ENCODE peak calls at places on chromosomes 3 and 15, in five cellular contexts. S is body of pancreas, A is lower leg skin, H is uterus, R is suprapubic skin. B is an unnamed sample.
A peak's percentile ranks its signal among the peaks of the same experiment; 100 is the strongest.

GRCh38 chr3:111087924-111088469 is 16.4 kb downstream of the NECTIN3 start:
- DNase-seq in S (no peak), A (no peak), H (no peak), R (no peak), B (no peak)

GRCh38 chr3:9422712-9423424 is 25.5 kb downstream of the SETD5 start:
- DNase-seq in S (peak; percentile 90), A (peak; percentile 91), H (peak; percentile 93), R (no peak), B (peak; percentile 36)

GRCh38 chr15:82950295-82950694 is 2.2 kb downstream of the HOMER2 start:
- DNase-seq in S (no peak), A (no peak), H (no peak), R (no peak), B (no peak)

GRCh38 chr3:5095879-5096278 is 26.2 kb upstream of the ARL8B start:
- DNase-seq in S (no peak), A (peak; percentile 82), H (peak; percentile 25), R (peak; percentile 63), B (no peak)

GRCh38 chr3:123338620-123339061 is 110.2 kb downstream of the ADCY5 start:
- DNase-seq in S (no peak), A (no peak), H (no peak), R (no peak), B (no peak)

GRCh38 chr3:43707266-43707665 is 16.5 kb downstream of the ABHD5 start:
- DNase-seq in S (peak; percentile 11), A (no peak), H (no peak), R (no peak), B (no peak)

GRCh38 chr3:113825090-113825489 is 13.5 kb upstream of the GRAMD1C start:
- DNase-seq in S (no peak), A (no peak), H (no peak), R (no peak), B (no peak)

GRCh38 chr15:81087694-81088093 is 46.4 kb upstream of the CFAP161 start:
- DNase-seq in S (no peak), A (no peak), H (no peak), R (no peak), B (no peak)

GRCh38 chr3:185521349-185522138 is 22.7 kb upstream of the TMEM41A start:
- DNase-seq in S (no peak), A (no peak), H (no peak), R (no peak), B (no peak)

GRCh38 chr3:178823556-178824229 is 247.9 kb downstream of the ZMAT3 start:
- DNase-seq in S (no peak), A (no peak), H (no peak), R (no peak), B (no peak)

GRCh38 chr3:109679672-109680071 is 342.3 kb upstream of the DPPA4 start:
- DNase-seq in S (no peak), A (no peak), H (no peak), R (no peak), B (no peak)

GRCh38 chr15:32774022-32774421 is 56.2 kb downstream of the GREM1 start:
- DNase-seq in S (no peak), A (no peak), H (no peak), R (no peak), B (peak; percentile 26)

GRCh38 chr3:150410311-150411105 is 2.4 kb downstream of the TSC22D2 start:
- DNase-seq in S (peak; percentile 71), A (peak; percentile 90), H (peak; percentile 28), R (peak; percentile 79), B (no peak)

DNA sequence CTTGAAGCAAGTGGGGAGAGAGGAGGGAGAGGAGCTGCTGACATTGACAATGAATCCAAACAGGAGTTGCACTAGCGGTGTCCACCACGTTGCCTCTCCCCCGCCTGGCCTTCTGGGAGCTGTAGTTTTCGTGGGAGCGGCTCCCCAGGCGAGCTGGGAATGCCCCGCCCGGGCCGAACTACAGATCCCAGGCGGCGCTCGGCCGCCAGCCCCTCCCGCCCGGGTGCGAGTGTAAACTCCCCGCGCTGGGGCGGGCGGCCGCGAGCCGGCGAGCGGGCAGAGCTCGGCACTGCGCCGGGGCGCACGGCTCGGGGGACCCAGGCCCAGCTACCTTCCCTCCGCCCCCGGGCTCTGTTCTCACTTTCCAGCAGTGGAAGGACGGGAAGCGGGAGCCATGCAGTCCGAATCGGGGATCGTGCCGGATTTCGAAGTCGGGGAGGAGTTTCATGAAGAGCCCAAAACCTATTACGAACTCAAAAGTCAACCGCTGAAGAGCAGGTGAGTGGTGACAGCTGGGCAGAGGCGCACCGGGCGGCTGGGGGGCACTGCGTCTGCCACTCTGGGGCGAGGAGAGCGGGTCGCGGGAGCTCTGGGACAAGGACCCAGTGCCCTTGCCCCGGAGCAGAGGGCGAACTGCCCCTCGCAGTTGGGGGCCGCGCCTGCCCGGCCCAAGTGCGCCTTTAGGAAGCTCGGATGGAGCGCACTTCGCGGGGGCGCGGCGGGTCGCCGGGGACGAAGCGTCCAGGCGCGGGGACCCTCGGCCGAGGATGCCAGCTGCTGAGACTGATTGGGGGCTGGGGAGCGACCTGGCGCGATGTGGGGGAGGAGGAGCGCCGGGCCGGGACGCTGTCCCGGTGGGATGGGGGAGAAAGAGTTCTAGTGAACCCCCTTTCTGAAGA is at the start of gene MITF:
- DNase-seq in S (peak; percentile 93), A (peak; percentile 98), H (peak; percentile 94), R (peak; percentile 95), B (peak; percentile 85)
- TF ChIP-seq POLR2A in S (peak; percentile 64), A (no peak), H (peak; percentile 78), R (no peak), B (peak; percentile 48)

GRCh38 chr15:61879219-61879618 is 181.0 kb downstream of the VPS13C start:
- DNase-seq in S (peak; percentile 13), A (no peak), H (no peak), R (no peak), B (no peak)

DNA sequence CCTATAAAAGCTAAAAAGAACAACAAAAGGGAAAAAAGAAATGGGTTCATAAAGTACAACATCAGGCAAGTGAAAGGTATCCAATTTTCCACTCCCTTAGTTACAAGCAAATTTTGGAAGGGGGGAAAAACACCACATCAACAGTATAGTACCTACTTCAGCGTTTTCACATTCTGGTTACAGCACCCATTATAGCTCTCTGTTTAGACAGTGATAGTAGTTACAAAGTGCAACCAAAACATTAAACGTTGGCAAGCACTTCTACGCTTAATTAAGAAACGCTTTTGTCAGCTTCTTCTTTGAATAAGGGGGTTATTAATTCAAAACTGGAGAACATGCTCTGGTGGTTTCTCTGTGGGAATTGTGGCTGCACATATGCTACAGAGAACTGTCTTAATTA is 180.2 kb downstream of the VPS13C start:
- DNase-seq in S (no peak), A (no peak), H (no peak), R (no peak), B (no peak)
- TF ChIP-seq POLR2A in S (no peak), A (no peak), H (no peak), R (no peak), B (no peak)

DNA sequence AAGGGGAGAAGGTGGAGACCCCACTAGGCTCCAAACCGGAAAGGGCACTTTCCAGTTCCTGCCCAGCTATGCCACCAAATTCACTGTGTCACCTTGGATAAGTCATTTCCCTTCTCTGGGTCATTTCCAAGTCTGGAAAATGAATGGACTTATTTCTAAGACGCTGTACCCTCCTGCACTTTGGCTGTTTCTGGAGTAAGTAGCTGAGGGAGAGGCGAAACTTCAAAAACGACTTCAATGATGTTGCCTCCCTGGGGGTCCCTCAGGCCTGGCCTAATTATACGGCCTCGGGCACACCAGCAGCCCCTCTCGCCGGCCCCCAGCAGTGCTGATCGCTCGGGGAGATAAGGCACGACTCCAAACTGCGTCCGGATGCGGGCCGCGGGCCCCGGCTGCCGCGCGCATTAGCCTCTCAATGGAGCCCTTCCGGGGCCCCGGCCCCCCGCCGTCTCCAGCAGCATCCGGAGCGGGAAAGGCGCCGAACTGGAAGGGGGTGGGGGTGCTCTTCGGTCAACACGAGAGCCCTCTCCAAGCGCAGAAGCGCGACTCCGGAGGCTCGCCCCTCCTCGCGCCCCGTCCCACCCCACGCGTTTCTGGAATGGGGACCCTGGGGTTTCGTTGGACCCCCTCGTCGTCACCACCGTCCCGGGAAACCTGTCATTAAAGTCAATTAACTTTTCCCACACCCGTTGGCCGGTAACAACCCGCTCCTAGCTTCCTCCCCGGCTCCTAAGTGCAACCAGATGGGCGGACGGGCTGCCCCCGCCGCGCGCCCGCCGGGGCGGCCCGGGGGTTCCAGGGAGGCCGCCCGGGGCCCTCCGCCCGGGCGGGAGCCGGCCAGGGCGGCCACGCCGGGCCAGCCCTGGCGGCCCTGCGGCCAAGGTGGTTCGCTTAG is 4.8 kb downstream of the HES1 start:
- DNase-seq in S (peak; percentile 71), A (peak; percentile 90), H (peak; percentile 60), R (no peak), B (peak; percentile 92)
- TF ChIP-seq POLR2A in S (peak; percentile 7), A (no peak), H (peak; percentile 43), R (no peak), B (peak; percentile 41)

DNA sequence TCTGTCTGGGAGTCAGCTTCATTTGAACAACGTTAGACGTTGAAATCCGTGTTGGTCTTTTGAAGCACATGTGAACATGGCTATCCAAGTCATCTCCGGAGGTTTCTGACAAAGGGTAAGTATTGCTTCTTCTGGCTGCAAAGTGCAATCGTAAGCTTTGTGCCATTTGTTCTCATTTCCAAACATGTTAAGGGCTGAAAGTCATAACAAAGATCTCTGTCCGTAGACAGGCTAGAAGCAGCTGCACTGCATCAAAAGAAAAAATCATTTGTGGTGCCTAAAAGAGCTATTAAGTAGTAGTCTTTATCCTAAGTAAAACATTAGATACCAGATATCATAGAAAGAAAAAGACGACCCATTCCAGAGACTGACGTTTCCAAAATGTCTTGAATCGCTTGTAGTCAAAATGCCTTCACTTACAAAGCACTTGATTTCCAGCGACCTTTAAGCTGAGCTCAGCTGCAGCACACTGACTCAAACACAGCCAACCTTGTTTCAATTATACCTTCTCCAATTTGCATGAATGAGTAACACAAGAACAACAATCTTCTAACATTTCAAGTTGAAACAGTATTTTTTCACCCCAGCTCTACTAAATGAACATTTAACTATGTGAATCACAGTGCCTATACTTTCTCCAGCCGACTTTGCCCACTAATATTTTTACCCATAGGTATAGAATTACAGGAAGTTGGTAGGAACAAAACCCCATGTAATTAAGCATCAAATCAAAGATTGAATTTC is 76.6 kb downstream of the NEDD4 start:
- DNase-seq in S (no peak), A (no peak), H (no peak), R (no peak), B (no peak)
- TF ChIP-seq POLR2A in S (no peak), A (no peak), H (no peak), R (no peak), B (no peak)